ENCODE peak calls at places on chromosomes 4 and X, in five cellular contexts. One of them, this sample, is unnamed.
A peak's percentile ranks its signal among the peaks of the same experiment; 100 is the strongest.

GRCh38 chr4:53197760-53198150 is 168.1 kb downstream of the SCFD2 start:
- DNase-seq in breast epithelium: no peak
- DNase-seq in tibial nerve: no peak
- DNase-seq in fibroblast of lung: no peak
- DNase-seq in IMR-90: no peak
- DNase-seq in this sample: no peak

GRCh38 chr4:115433501-115433900 is 320.1 kb upstream of the NDST4 start:
- DNase-seq in breast epithelium: no peak
- DNase-seq in tibial nerve: no peak
- DNase-seq in fibroblast of lung: no peak
- DNase-seq in IMR-90: no peak
- DNase-seq in this sample: no peak

GRCh38 chr4:114400531-114400930 is 198.1 kb upstream of the UGT8 start:
- DNase-seq in breast epithelium: no peak
- DNase-seq in tibial nerve: no peak
- DNase-seq in fibroblast of lung: peak; percentile 12
- DNase-seq in IMR-90: no peak
- DNase-seq in this sample: no peak

GRCh38 chrX:40175416-40176255 is 77.9 kb upstream of the BCOR start:
- DNase-seq in breast epithelium: no peak
- DNase-seq in tibial nerve: no peak
- DNase-seq in fibroblast of lung: peak; percentile 57
- DNase-seq in IMR-90: no peak
- DNase-seq in this sample: peak; percentile 82

GRCh38 chr4:53019485-53020382 is 157.6 kb downstream of the RASL11B start:
- DNase-seq in breast epithelium: no peak
- DNase-seq in tibial nerve: no peak
- DNase-seq in fibroblast of lung: peak; percentile 82
- DNase-seq in IMR-90: peak; percentile 71
- DNase-seq in this sample: no peak

GRCh38 chr4:82578935-82579334 is 17.1 kb upstream of the TMEM150C start:
- DNase-seq in breast epithelium: no peak
- DNase-seq in tibial nerve: no peak
- DNase-seq in fibroblast of lung: no peak
- DNase-seq in IMR-90: no peak
- DNase-seq in this sample: no peak

GRCh38 chr4:40523581-40523980 is 106.1 kb downstream of the RBM47 start:
- DNase-seq in breast epithelium: no peak
- DNase-seq in tibial nerve: no peak
- DNase-seq in fibroblast of lung: no peak
- DNase-seq in IMR-90: no peak
- DNase-seq in this sample: no peak

GRCh38 chr4:87270144-87270543 is 49.7 kb upstream of the KLHL8 start:
- DNase-seq in breast epithelium: no peak
- DNase-seq in tibial nerve: no peak
- DNase-seq in fibroblast of lung: peak; percentile 41
- DNase-seq in IMR-90: peak; percentile 52
- DNase-seq in this sample: no peak

GRCh38 chrX:33183366-33183765 is 28.0 kb downstream of the DMD start:
- DNase-seq in breast epithelium: no peak
- DNase-seq in tibial nerve: no peak
- DNase-seq in fibroblast of lung: peak; percentile 24
- DNase-seq in IMR-90: peak; percentile 82
- DNase-seq in this sample: no peak

GRCh38 chrX:65035451-65035779 is 59.2 kb upstream of the ZC4H2 start:
- DNase-seq in breast epithelium: no peak
- DNase-seq in tibial nerve: no peak
- DNase-seq in fibroblast of lung: peak; percentile 3
- DNase-seq in IMR-90: peak; percentile 21
- DNase-seq in this sample: no peak

GRCh38 chr4:188417181-188417580 is 277.9 kb downstream of the TRIML1 start:
- DNase-seq in breast epithelium: no peak
- DNase-seq in tibial nerve: no peak
- DNase-seq in fibroblast of lung: no peak
- DNase-seq in IMR-90: peak; percentile 15
- DNase-seq in this sample: no peak

GRCh38 chrX:67726028-67726427 is 182.2 kb downstream of the AR start:
- DNase-seq in breast epithelium: no peak
- DNase-seq in tibial nerve: no peak
- DNase-seq in fibroblast of lung: no peak
- DNase-seq in IMR-90: no peak
- DNase-seq in this sample: no peak

GRCh38 chr4:57369446-57369845 is 259.3 kb upstream of the IGFBP7 start:
- DNase-seq in breast epithelium: no peak
- DNase-seq in tibial nerve: no peak
- DNase-seq in fibroblast of lung: peak; percentile 74
- DNase-seq in IMR-90: no peak
- DNase-seq in this sample: no peak

GRCh38 chr4:184913356-184914143 is 87.8 kb upstream of the ACSL1 start:
- DNase-seq in breast epithelium: no peak
- DNase-seq in tibial nerve: no peak
- DNase-seq in fibroblast of lung: no peak
- DNase-seq in IMR-90: no peak
- DNase-seq in this sample: no peak

GRCh38 chr4:110049951-110050925 is 137.6 kb downstream of the EGF start:
- DNase-seq in breast epithelium: no peak
- DNase-seq in tibial nerve: peak; percentile 24
- DNase-seq in fibroblast of lung: peak; percentile 26
- DNase-seq in IMR-90: peak; percentile 52
- DNase-seq in this sample: peak; percentile 21

GRCh38 chr4:125045311-125045710 is 269.4 kb upstream of the FAT4 start:
- DNase-seq in breast epithelium: no peak
- DNase-seq in tibial nerve: no peak
- DNase-seq in fibroblast of lung: no peak
- DNase-seq in IMR-90: no peak
- DNase-seq in this sample: no peak

GRCh38 chr4:153082322-153083301 is 121.6 kb upstream of the TRIM2 start:
- DNase-seq in breast epithelium: no peak
- DNase-seq in tibial nerve: no peak
- DNase-seq in fibroblast of lung: no peak
- DNase-seq in IMR-90: no peak
- DNase-seq in this sample: no peak

GRCh38 chrX:3393581-3394111 is 47.2 kb upstream of the MXRA5 start:
- DNase-seq in breast epithelium: no peak
- DNase-seq in tibial nerve: no peak
- DNase-seq in fibroblast of lung: peak; percentile 94
- DNase-seq in IMR-90: no peak
- DNase-seq in this sample: no peak

GRCh38 chrX:27380163-27380845 is 82.8 kb downstream of the PPP4R3C start:
- DNase-seq in breast epithelium: no peak
- DNase-seq in tibial nerve: no peak
- DNase-seq in fibroblast of lung: no peak
- DNase-seq in IMR-90: no peak
- DNase-seq in this sample: no peak

GRCh38 chrX:115562492-115562872 is 1.5 kb downstream of the PLS3 start:
- DNase-seq in breast epithelium: no peak
- DNase-seq in tibial nerve: no peak
- DNase-seq in fibroblast of lung: peak; percentile 43
- DNase-seq in IMR-90: peak; percentile 51
- DNase-seq in this sample: no peak

GRCh38 chr4:163959932-163960331 is 465.4 kb downstream of the TMA16 start:
- DNase-seq in breast epithelium: no peak
- DNase-seq in tibial nerve: no peak
- DNase-seq in fibroblast of lung: no peak
- DNase-seq in IMR-90: no peak
- DNase-seq in this sample: no peak

GRCh38 chr4:105751718-105752299 is 43.2 kb downstream of the GSTCD start:
- DNase-seq in breast epithelium: no peak
- DNase-seq in tibial nerve: no peak
- DNase-seq in fibroblast of lung: no peak
- DNase-seq in IMR-90: no peak
- DNase-seq in this sample: no peak

GRCh38 chr4:150972592-150972991 is 42.5 kb downstream of the LRBA start:
- DNase-seq in breast epithelium: no peak
- DNase-seq in tibial nerve: no peak
- DNase-seq in fibroblast of lung: peak; percentile 69
- DNase-seq in IMR-90: peak; percentile 32
- DNase-seq in this sample: no peak

GRCh38 chrX:4547218-4547836 is 833.9 kb upstream of the PRKX start:
- DNase-seq in breast epithelium: peak; percentile 50
- DNase-seq in tibial nerve: peak; percentile 12
- DNase-seq in fibroblast of lung: peak; percentile 23
- DNase-seq in IMR-90: peak; percentile 40
- DNase-seq in this sample: no peak

GRCh38 chrX:97704881-97705280 is 821.2 kb downstream of the RPA4 start:
- DNase-seq in breast epithelium: no peak
- DNase-seq in tibial nerve: no peak
- DNase-seq in fibroblast of lung: no peak
- DNase-seq in IMR-90: no peak
- DNase-seq in this sample: no peak

GRCh38 chrX:48940404-48940955 is 16.9 kb downstream of the OTUD5 start:
- DNase-seq in breast epithelium: no peak
- DNase-seq in tibial nerve: no peak
- DNase-seq in fibroblast of lung: no peak
- DNase-seq in IMR-90: no peak
- DNase-seq in this sample: no peak

GRCh38 chr4:66911898-66912297 is 633.4 kb downstream of the CENPC start:
- DNase-seq in breast epithelium: no peak
- DNase-seq in tibial nerve: no peak
- DNase-seq in fibroblast of lung: peak; percentile 95
- DNase-seq in IMR-90: no peak
- DNase-seq in this sample: no peak

GRCh38 chr4:179415842-179416223 is 1973.6 kb upstream of the AGA start:
- DNase-seq in breast epithelium: no peak
- DNase-seq in tibial nerve: no peak
- DNase-seq in fibroblast of lung: peak; percentile 59
- DNase-seq in IMR-90: peak; percentile 10
- DNase-seq in this sample: no peak

GRCh38 chr4:40825014-40825838 is 75.5 kb downstream of the NSUN7 start:
- DNase-seq in breast epithelium: no peak
- DNase-seq in tibial nerve: no peak
- DNase-seq in fibroblast of lung: no peak
- DNase-seq in IMR-90: no peak
- DNase-seq in this sample: peak; percentile 19

DNA sequence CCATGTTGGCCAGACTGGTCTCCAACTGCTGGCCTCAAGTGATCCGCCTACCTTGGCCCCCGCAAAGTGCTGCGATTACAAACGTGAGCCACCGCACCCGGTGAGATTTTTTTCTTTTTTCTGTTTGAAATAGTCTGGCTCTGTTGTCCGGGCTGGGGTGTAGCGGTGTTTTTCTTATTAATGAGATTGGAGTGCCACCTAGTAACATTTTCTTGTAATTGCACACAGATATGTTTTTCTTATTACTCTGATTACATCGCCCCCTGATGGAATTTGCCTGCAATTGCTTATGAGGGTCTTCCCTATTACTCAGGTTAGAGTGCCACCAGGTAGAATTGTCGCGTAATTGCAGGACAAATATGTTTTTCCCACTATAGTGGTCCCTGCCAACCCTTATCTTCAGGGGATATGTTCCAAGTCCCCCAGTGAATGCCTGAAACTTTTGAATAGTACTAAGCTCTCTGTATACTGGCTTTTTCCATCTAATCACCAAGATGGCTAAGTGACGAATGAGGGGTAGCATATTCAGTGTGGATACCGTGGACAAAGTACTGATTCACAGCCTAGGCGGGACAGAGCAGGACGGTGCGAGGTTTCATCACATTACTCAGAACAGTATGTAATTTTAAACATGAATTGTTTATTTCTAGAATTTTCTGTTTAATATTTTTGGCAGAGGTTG is 8.6 kb upstream of the PDHA1 start:
- DNase-seq in breast epithelium: no peak
- DNase-seq in tibial nerve: no peak
- DNase-seq in fibroblast of lung: no peak
- DNase-seq in IMR-90: peak; percentile 19
- DNase-seq in this sample: peak; percentile 55
- TF ChIP-seq CTCF in breast epithelium: no peak
- TF ChIP-seq CTCF in tibial nerve: no peak
- TF ChIP-seq CTCF in fibroblast of lung: peak; percentile 18
- TF ChIP-seq CTCF in IMR-90: peak; percentile 58
- TF ChIP-seq CTCF in this sample: peak; percentile 67

DNA sequence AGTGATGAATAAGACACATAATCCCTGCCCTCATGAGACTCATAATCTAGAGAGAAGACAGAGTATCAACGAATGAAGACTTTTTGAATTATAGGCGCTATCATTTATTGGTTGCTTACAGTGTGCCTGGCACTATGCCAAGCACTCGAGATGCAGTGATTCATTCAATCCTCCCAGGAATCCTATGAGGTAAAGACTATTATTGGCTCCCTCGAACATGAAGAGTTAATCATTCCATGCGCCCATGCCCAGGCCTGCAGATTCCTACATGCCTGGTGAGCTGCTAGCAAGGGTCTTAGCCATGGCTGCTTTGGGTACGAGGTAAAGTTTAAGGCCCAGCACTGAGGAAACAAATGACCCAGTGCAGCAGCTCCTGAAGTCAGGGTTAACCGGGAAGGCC is 47.0 kb downstream of the TEX13B start:
- DNase-seq in breast epithelium: no peak
- DNase-seq in tibial nerve: no peak
- DNase-seq in fibroblast of lung: peak; percentile 59
- DNase-seq in IMR-90: peak; percentile 5
- DNase-seq in this sample: no peak
- H3K4me3 ChIP-seq in breast epithelium: peak overlapping the region; percentile 58
- H3K4me3 ChIP-seq in tibial nerve: no peak overlapping the region
- H3K4me3 ChIP-seq in fibroblast of lung: no peak overlapping the region
- H3K4me3 ChIP-seq in IMR-90: no peak overlapping the region
- H3K4me3 ChIP-seq in this sample: no peak overlapping the region

GRCh38 chrX:18668059-18668458 is 3.8 kb downstream of the RS1 start:
- DNase-seq in breast epithelium: no peak
- DNase-seq in tibial nerve: no peak
- DNase-seq in fibroblast of lung: no peak
- DNase-seq in IMR-90: no peak
- DNase-seq in this sample: no peak
- TF ChIP-seq CTCF in breast epithelium: no peak
- TF ChIP-seq CTCF in tibial nerve: no peak
- TF ChIP-seq CTCF in fibroblast of lung: no peak
- TF ChIP-seq CTCF in IMR-90: no peak
- TF ChIP-seq CTCF in this sample: no peak

DNA sequence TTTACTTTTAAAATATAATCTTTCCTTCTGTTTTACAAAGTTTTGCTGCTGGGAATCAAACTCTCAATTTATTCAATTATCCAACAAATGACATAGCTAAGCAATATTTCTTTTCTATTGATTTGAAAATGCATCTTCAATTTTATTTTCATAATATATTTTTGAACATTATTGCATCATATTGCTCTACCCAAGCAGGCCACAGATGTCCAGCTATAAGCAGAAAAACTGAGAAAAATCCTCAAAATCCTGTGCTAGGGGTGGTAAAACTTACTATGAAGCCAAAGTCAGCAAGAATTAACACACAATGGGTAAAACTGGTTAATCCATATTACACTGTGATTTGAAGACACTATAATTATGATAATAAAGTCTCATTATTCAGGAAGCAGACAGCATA is 5.0 kb downstream of the TIFA start:
- DNase-seq in breast epithelium: no peak
- DNase-seq in tibial nerve: no peak
- DNase-seq in fibroblast of lung: no peak
- DNase-seq in IMR-90: no peak
- DNase-seq in this sample: no peak
- H3K4me3 ChIP-seq in breast epithelium: no peak overlapping the region
- H3K4me3 ChIP-seq in tibial nerve: no peak overlapping the region
- H3K4me3 ChIP-seq in fibroblast of lung: no peak overlapping the region
- H3K4me3 ChIP-seq in IMR-90: no peak overlapping the region
- H3K4me3 ChIP-seq in this sample: peak overlapping the region; percentile 82

This sample was measured in GM12864.